ENCODE peak calls at places on chromosomes 4 and X, in six cellular contexts. One of them, this sample, is unnamed.

GRCh38 chr4:90419124-90419711 is 292.0 kb downstream of the CCSER1 start:
- DNase-seq in K562: no peak
- DNase-seq in HCT116: peak; percentile 3
- DNase-seq in H1: no peak
- DNase-seq in HepG2: peak; percentile 16
- DNase-seq in WTC11: no peak
- DNase-seq in this sample: no peak

GRCh38 chrX:125850693-125851092 is 315.4 kb downstream of the DCAF12L2 start:
- DNase-seq in K562: no peak
- DNase-seq in H1: no peak
- DNase-seq in HCT116: no peak
- DNase-seq in HepG2: no peak
- DNase-seq in WTC11: no peak
- DNase-seq in this sample: no peak

GRCh38 chr4:182010876-182011275 is 232.3 kb upstream of the TENM3 start:
- DNase-seq in K562: no peak
- DNase-seq in HCT116: no peak
- DNase-seq in WTC11: no peak
- DNase-seq in HepG2: no peak
- DNase-seq in H1: no peak
- DNase-seq in this sample: no peak

GRCh38 chr4:56082809-56083208 is 134.1 kb downstream of the CEP135 start:
- DNase-seq in H1: no peak
- DNase-seq in WTC11: no peak
- DNase-seq in HepG2: no peak
- DNase-seq in HCT116: no peak
- DNase-seq in K562: no peak
- DNase-seq in this sample: no peak

GRCh38 chr4:32161382-32161781 is 1441.2 kb downstream of the PCDH7 start:
- DNase-seq in HepG2: no peak
- DNase-seq in H1: no peak
- DNase-seq in K562: no peak
- DNase-seq in HCT116: no peak
- DNase-seq in WTC11: no peak
- DNase-seq in this sample: no peak

GRCh38 chrX:37472836-37473235 is 98.6 kb upstream of the LANCL3 start:
- DNase-seq in HCT116: no peak
- DNase-seq in H1: no peak
- DNase-seq in WTC11: no peak
- DNase-seq in HepG2: peak; percentile 53
- DNase-seq in K562: no peak
- DNase-seq in this sample: no peak

GRCh38 chr4:89539797-89540711 is 232.5 kb upstream of the GPRIN3 start:
- DNase-seq in K562: no peak
- DNase-seq in HCT116: no peak
- DNase-seq in HepG2: no peak
- DNase-seq in H1: no peak
- DNase-seq in WTC11: no peak
- DNase-seq in this sample: no peak

GRCh38 chrX:13090261-13091110 is 46.1 kb upstream of the FAM9C start:
- DNase-seq in WTC11: no peak
- DNase-seq in HCT116: no peak
- DNase-seq in K562: peak; percentile 9
- DNase-seq in H1: no peak
- DNase-seq in HepG2: peak; percentile 67
- DNase-seq in this sample: no peak

GRCh38 chrX:134006484-134007161 is 21.2 kb upstream of the GPC3 start:
- DNase-seq in WTC11: no peak
- DNase-seq in HCT116: no peak
- DNase-seq in HepG2: peak; percentile 89
- DNase-seq in K562: no peak
- DNase-seq in H1: no peak
- DNase-seq in this sample: no peak

GRCh38 chrX:134849390-134849789 is 141.4 kb upstream of the SMIM10 start:
- DNase-seq in K562: no peak
- DNase-seq in HCT116: no peak
- DNase-seq in HepG2: no peak
- DNase-seq in H1: no peak
- DNase-seq in WTC11: no peak
- DNase-seq in this sample: no peak

GRCh38 chrX:104253567-104254441 is 929 bp downstream of the ESX1 start:
- DNase-seq in HCT116: no peak
- DNase-seq in H1: peak; percentile 60
- DNase-seq in HepG2: no peak
- DNase-seq in K562: no peak
- DNase-seq in WTC11: peak; percentile 48
- DNase-seq in this sample: no peak

GRCh38 chr4:32624943-32625603 is 1904.9 kb downstream of the PCDH7 start:
- DNase-seq in HCT116: no peak
- DNase-seq in K562: no peak
- DNase-seq in WTC11: no peak
- DNase-seq in HepG2: no peak
- DNase-seq in H1: no peak
- DNase-seq in this sample: no peak

GRCh38 chrX:56978172-56978571 is 17.2 kb downstream of the SPIN3 start:
- DNase-seq in H1: no peak
- DNase-seq in HepG2: peak; percentile 14
- DNase-seq in WTC11: peak; percentile 25
- DNase-seq in HCT116: peak; percentile 15
- DNase-seq in K562: peak; percentile 17
- DNase-seq in this sample: peak; percentile 56

GRCh38 chr4:40856836-40857362 is 107.1 kb downstream of the NSUN7 start:
- DNase-seq in H1: peak; percentile 90
- DNase-seq in K562: peak; percentile 83
- DNase-seq in HCT116: no peak
- DNase-seq in WTC11: peak; percentile 87
- DNase-seq in HepG2: no peak
- DNase-seq in this sample: no peak

GRCh38 chr4:84901745-84902283 is 64.7 kb downstream of the WDFY3 start:
- DNase-seq in HepG2: no peak
- DNase-seq in WTC11: no peak
- DNase-seq in H1: no peak
- DNase-seq in K562: no peak
- DNase-seq in HCT116: no peak
- DNase-seq in this sample: no peak

GRCh38 chr4:128483816-128484215 is 196.2 kb upstream of the PGRMC2 start:
- DNase-seq in HCT116: no peak
- DNase-seq in H1: no peak
- DNase-seq in HepG2: no peak
- DNase-seq in WTC11: no peak
- DNase-seq in K562: no peak
- DNase-seq in this sample: no peak

GRCh38 chr4:188971125-188971524 is 831.9 kb downstream of the TRIML1 start:
- DNase-seq in HCT116: peak; percentile 13
- DNase-seq in WTC11: no peak
- DNase-seq in H1: no peak
- DNase-seq in K562: no peak
- DNase-seq in HepG2: no peak
- DNase-seq in this sample: no peak

GRCh38 chr4:139454111-139454600 is at the start of gene RAB33B:
- DNase-seq in WTC11: no peak
- DNase-seq in H1: no peak
- DNase-seq in HepG2: no peak
- DNase-seq in HCT116: no peak
- DNase-seq in K562: no peak
- DNase-seq in this sample: no peak

DNA sequence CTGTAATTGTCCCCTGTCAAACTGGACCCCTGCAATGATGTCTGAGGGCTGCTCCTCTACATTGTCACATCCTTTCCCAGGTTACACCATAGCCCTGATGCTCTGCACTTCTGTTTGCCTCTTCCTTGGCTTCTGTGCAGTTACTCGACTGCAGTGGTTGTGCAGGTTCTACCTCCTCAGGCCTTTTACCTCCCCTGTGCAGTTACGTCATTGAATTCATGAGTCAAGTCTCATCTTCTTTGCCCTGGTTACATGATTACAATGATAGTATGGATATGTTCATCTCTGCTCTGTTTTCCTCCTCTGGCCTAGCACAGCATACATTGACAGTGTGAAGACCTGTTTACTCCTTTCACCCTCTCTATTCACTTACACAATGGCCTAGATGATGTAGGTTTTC is 83.2 kb downstream of the FAM47B start:
- DNase-seq in WTC11: no peak
- DNase-seq in HepG2: no peak
- DNase-seq in K562: no peak
- DNase-seq in HCT116: no peak
- DNase-seq in H1: no peak
- DNase-seq in this sample: no peak
- TF ChIP-seq ATF3 in WTC11: no peak
- TF ChIP-seq ATF3 in HepG2: no peak
- TF ChIP-seq ATF3 in K562: no peak
- TF ChIP-seq ATF3 in HCT116: no peak
- TF ChIP-seq ATF3 in H1: no peak
- TF ChIP-seq ATF3 in this sample: no peak

GRCh38 chr4:79467246-79467932 is 59.4 kb upstream of the GK2 start:
- DNase-seq in HCT116: no peak
- DNase-seq in K562: no peak
- DNase-seq in HepG2: no peak
- DNase-seq in H1: no peak
- DNase-seq in WTC11: no peak
- DNase-seq in this sample: no peak

GRCh38 chr4:79471309-79471708 is 63.3 kb upstream of the GK2 start:
- DNase-seq in WTC11: no peak
- DNase-seq in H1: no peak
- DNase-seq in K562: no peak
- DNase-seq in HepG2: no peak
- DNase-seq in HCT116: no peak
- DNase-seq in this sample: no peak

GRCh38 chr4:79466621-79467020 is 58.6 kb upstream of the GK2 start:
- DNase-seq in K562: no peak
- DNase-seq in H1: no peak
- DNase-seq in HepG2: no peak
- DNase-seq in HCT116: no peak
- DNase-seq in WTC11: no peak
- DNase-seq in this sample: no peak
- TF ChIP-seq ATF3 in K562: no peak
- TF ChIP-seq ATF3 in H1: no peak
- TF ChIP-seq ATF3 in HepG2: no peak
- TF ChIP-seq ATF3 in HCT116: no peak
- TF ChIP-seq ATF3 in WTC11: no peak
- TF ChIP-seq ATF3 in this sample: no peak

GRCh38 chrX:80237072-80237471 is 183.2 kb upstream of the TENT5D start:
- DNase-seq in HepG2: no peak
- DNase-seq in H1: no peak
- DNase-seq in HCT116: no peak
- DNase-seq in K562: peak; percentile 11
- DNase-seq in WTC11: peak; percentile 10
- DNase-seq in this sample: no peak
- TF ChIP-seq ATF3 in HepG2: no peak
- TF ChIP-seq ATF3 in H1: no peak
- TF ChIP-seq ATF3 in HCT116: no peak
- TF ChIP-seq ATF3 in K562: no peak
- TF ChIP-seq ATF3 in WTC11: no peak
- TF ChIP-seq ATF3 in this sample: no peak

GRCh38 chr4:103443324-103443723 is 245.2 kb upstream of the CENPE start:
- DNase-seq in K562: no peak
- DNase-seq in HepG2: peak; percentile 1
- DNase-seq in WTC11: no peak
- DNase-seq in H1: no peak
- DNase-seq in HCT116: peak; percentile 8
- DNase-seq in this sample: no peak
- TF ChIP-seq ATF3 in K562: no peak
- TF ChIP-seq ATF3 in HepG2: no peak
- TF ChIP-seq ATF3 in WTC11: no peak
- TF ChIP-seq ATF3 in H1: no peak
- TF ChIP-seq ATF3 in HCT116: no peak
- TF ChIP-seq ATF3 in this sample: no peak

GRCh38 chr4:155582971-155583437 is 83.6 kb upstream of the GUCY1A1 start:
- DNase-seq in K562: no peak
- DNase-seq in H1: no peak
- DNase-seq in HepG2: no peak
- DNase-seq in HCT116: no peak
- DNase-seq in WTC11: no peak
- DNase-seq in this sample: no peak

GRCh38 chr4:155582031-155582430 is 84.6 kb upstream of the GUCY1A1 start:
- DNase-seq in HCT116: no peak
- DNase-seq in WTC11: no peak
- DNase-seq in H1: no peak
- DNase-seq in K562: no peak
- DNase-seq in HepG2: no peak
- DNase-seq in this sample: no peak

GRCh38 chr4:155573126-155573525 is 93.5 kb upstream of the GUCY1A1 start:
- DNase-seq in H1: no peak
- DNase-seq in HepG2: no peak
- DNase-seq in WTC11: no peak
- DNase-seq in HCT116: no peak
- DNase-seq in K562: no peak
- DNase-seq in this sample: no peak

GRCh38 chr4:155578726-155579385 is 87.8 kb upstream of the GUCY1A1 start:
- DNase-seq in HepG2: no peak
- DNase-seq in H1: no peak
- DNase-seq in K562: no peak
- DNase-seq in WTC11: no peak
- DNase-seq in HCT116: no peak
- DNase-seq in this sample: no peak

GRCh38 chr4:155578219-155578618 is 88.4 kb upstream of the GUCY1A1 start:
- DNase-seq in K562: no peak
- DNase-seq in H1: no peak
- DNase-seq in WTC11: no peak
- DNase-seq in HepG2: no peak
- DNase-seq in HCT116: no peak
- DNase-seq in this sample: no peak
- TF ChIP-seq ATF3 in K562: no peak
- TF ChIP-seq ATF3 in H1: no peak
- TF ChIP-seq ATF3 in WTC11: no peak
- TF ChIP-seq ATF3 in HepG2: no peak
- TF ChIP-seq ATF3 in HCT116: no peak
- TF ChIP-seq ATF3 in this sample: no peak

DNA sequence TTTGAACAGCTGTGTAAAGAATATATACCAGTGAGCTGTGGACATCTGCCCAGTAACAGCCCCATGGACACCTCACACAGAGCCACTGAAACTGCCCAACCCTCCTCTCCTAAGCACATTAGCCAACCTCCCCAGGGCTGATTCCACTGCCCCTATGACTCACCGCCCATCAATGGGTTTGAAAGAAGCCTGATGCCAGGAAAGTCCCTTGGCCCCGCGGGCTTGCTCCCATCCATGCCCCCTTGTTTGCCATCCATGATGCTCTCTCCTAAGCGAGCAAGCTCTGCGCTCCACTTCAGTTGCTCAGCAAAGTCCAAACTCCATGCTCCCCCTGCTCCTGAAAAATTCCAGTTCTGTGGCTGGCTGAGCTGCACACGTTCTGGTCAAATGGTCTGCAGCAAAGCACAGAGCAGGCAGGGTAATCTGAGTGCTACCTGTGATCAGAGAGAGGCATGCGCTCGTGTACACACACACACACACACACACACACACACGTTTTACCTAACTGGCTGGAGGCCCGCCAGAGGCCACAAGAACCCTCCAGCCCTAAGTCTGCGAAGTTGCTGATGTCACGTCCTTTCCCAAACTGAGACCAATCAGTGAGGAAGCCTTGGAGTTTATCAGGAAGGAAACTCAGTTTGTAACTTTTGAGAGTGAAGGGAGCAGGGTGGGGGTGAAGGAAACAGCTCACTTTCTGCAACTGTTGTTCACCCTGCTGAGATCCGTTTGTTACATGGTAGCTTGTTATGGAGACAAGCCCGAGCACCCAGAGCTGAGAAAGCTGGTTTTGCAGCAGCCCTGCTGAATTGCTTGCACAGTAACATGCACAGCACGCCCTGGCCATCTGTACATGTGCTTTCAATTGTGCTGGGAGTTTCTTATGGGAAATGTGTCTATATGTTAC is at the start of gene ASB9:
- DNase-seq in HCT116: peak; percentile 39
- DNase-seq in HepG2: peak; percentile 78
- DNase-seq in WTC11: peak; percentile 9
- DNase-seq in K562: no peak
- DNase-seq in H1: peak; percentile 39
- DNase-seq in this sample: no peak
- TF ChIP-seq ATF3 in HCT116: no peak
- TF ChIP-seq ATF3 in HepG2: no peak
- TF ChIP-seq ATF3 in WTC11: no peak
- TF ChIP-seq ATF3 in K562: no peak
- TF ChIP-seq ATF3 in H1: no peak
- TF ChIP-seq ATF3 in this sample: no peak

This sample was measured in GM12878.